ENCODE peak calls at places on chromosomes 13 and 19, in ten cellular contexts. B, T, I, X, H, E, J, L, W and Y are unnamed samples.

GRCh38 chr13:42574011-42574410 is at the start of gene TNFSF11:
- DNase-seq in B (no peak), T (no peak), I (no peak), X (no peak), H (no peak), E (peak; percentile 33), J (peak; percentile 90), L (no peak), W (no peak), Y (no peak)

GRCh38 chr13:31000889-31001288 is 68.4 kb downstream of the TEX26 start:
- DNase-seq in B (no peak), T (no peak), I (no peak), X (no peak), H (peak; percentile 62), E (peak; percentile 36), J (no peak), L (no peak), W (no peak), Y (no peak)

GRCh38 chr13:79679334-79679733 is 198.4 kb downstream of the NDFIP2 start:
- DNase-seq in B (peak; percentile 85), T (peak; percentile 65), I (peak; percentile 13), X (peak; percentile 83), H (peak; percentile 85), E (peak; percentile 84), J (peak; percentile 93), L (peak; percentile 48), W (peak; percentile 69), Y (peak; percentile 67)

GRCh38 chr19:19179548-19180441 is 9.7 kb upstream of the MEF2B start:
- DNase-seq in B (no peak), T (no peak), I (no peak), X (no peak), H (no peak), E (no peak), J (no peak), L (no peak), W (no peak), Y (no peak)

GRCh38 chr13:101511766-101512165 is 59.3 kb downstream of the ITGBL1 start:
- DNase-seq in B (no peak), T (no peak), I (no peak), X (peak; percentile 67), H (peak; percentile 29), E (no peak), J (no peak), L (no peak), W (no peak), Y (no peak)

GRCh38 chr19:19039901-19040300 is 6.5 kb downstream of the ARMC6 start:
- DNase-seq in B (no peak), T (no peak), I (no peak), X (no peak), H (no peak), E (no peak), J (no peak), L (no peak), W (no peak), Y (no peak)

GRCh38 chr19:41376241-41376997 is at the start of gene TMEM91:
- DNase-seq in B (peak; percentile 45), T (no peak), I (no peak), X (peak; percentile 60), H (peak; percentile 26), E (peak; percentile 44), J (peak; percentile 82), L (peak; percentile 47), W (peak; percentile 65), Y (no peak)

GRCh38 chr13:51006067-51006800 is 96.6 kb downstream of the RNASEH2B start:
- DNase-seq in B (no peak), T (no peak), I (no peak), X (peak; percentile 68), H (peak; percentile 75), E (peak; percentile 9), J (no peak), L (no peak), W (no peak), Y (no peak)

GRCh38 chr13:39776439-39776838 is 121.0 kb downstream of the COG6 start:
- DNase-seq in B (no peak), T (no peak), I (no peak), X (peak; percentile 78), H (peak; percentile 76), E (peak; percentile 69), J (no peak), L (no peak), W (no peak), Y (no peak)

GRCh38 chr13:75687145-75687763 is 51.1 kb downstream of the LMO7 start:
- DNase-seq in B (no peak), T (no peak), I (no peak), X (peak; percentile 72), H (peak; percentile 78), E (peak; percentile 62), J (peak; percentile 75), L (no peak), W (no peak), Y (no peak)

GRCh38 chr13:75432811-75433244 is 49.1 kb downstream of the TBC1D4 start:
- DNase-seq in B (no peak), T (no peak), I (no peak), X (no peak), H (no peak), E (no peak), J (no peak), L (no peak), W (no peak), Y (no peak)

GRCh38 chr19:53960886-53961285 is 1.9 kb upstream of the CACNG8 start:
- DNase-seq in B (no peak), T (no peak), I (no peak), X (no peak), H (no peak), E (no peak), J (peak; percentile 59), L (no peak), W (no peak), Y (no peak)

GRCh38 chr19:46030861-46031550 is 8.2 kb upstream of the PGLYRP1 start:
- DNase-seq in B (no peak), T (no peak), I (no peak), X (no peak), H (no peak), E (no peak), J (no peak), L (no peak), W (no peak), Y (peak; percentile 55)

GRCh38 chr19:46299004-46299509 is 2.2 kb downstream of the HIF3A start:
- DNase-seq in B (peak; percentile 99), T (peak; percentile 98), I (no peak), X (peak; percentile 98), H (peak; percentile 89), E (peak; percentile 97), J (no peak), L (peak; percentile 99), W (peak; percentile 94), Y (peak; percentile 99)

GRCh38 chr19:4622695-4623421 is 16.5 kb upstream of the TNFAIP8L1 start:
- DNase-seq in B (no peak), T (no peak), I (no peak), X (peak; percentile 22), H (peak; percentile 7), E (no peak), J (peak; percentile 62), L (no peak), W (no peak), Y (no peak)
- TF ChIP-seq CTCF in B (no peak), T (no peak), I (no peak), X (no peak), H (peak; percentile 29), E (peak; percentile 19), J (peak; percentile 3), L (no peak), W (no peak), Y (no peak)

DNA sequence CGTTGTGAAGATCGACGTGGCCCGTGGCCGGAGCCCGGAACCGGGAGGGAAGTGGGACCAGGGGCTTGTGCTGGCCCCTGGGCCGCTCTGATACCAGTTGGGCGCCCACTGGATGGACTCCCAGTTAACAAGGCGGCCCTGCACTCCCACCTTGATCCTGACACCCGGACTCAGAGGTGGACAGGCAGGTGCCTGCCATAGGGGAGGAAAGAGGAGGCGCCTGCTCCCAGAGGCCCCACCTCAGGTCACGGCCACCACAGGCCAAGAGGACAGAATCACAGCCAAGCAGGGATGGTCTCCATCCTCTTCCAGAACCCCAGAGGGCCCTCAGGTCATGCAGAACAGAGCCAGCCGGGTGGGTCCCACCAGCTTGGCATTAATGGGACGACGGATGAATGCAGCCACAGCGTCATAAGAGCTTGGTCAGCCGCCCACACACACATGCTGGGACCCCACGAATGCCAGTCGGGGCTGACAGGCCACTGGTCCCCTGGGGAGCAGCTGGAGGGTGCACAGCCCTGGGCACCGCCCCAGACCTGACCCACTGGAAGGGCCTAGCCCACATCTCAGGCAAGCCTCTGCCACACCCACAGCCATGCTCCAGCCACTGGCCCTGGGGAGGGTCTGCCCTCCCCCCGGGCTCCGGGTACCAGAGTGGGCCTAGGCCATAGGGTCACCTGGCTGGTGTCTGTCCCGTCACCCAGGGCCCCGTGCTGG is 9.6 kb upstream of the KLF16 start:
- DNase-seq in B (no peak), T (no peak), I (no peak), X (no peak), H (no peak), E (no peak), J (no peak), L (no peak), W (no peak), Y (no peak)
- TF ChIP-seq CTCF in B (no peak), T (no peak), I (no peak), X (no peak), H (no peak), E (no peak), J (no peak), L (no peak), W (no peak), Y (no peak)

DNA sequence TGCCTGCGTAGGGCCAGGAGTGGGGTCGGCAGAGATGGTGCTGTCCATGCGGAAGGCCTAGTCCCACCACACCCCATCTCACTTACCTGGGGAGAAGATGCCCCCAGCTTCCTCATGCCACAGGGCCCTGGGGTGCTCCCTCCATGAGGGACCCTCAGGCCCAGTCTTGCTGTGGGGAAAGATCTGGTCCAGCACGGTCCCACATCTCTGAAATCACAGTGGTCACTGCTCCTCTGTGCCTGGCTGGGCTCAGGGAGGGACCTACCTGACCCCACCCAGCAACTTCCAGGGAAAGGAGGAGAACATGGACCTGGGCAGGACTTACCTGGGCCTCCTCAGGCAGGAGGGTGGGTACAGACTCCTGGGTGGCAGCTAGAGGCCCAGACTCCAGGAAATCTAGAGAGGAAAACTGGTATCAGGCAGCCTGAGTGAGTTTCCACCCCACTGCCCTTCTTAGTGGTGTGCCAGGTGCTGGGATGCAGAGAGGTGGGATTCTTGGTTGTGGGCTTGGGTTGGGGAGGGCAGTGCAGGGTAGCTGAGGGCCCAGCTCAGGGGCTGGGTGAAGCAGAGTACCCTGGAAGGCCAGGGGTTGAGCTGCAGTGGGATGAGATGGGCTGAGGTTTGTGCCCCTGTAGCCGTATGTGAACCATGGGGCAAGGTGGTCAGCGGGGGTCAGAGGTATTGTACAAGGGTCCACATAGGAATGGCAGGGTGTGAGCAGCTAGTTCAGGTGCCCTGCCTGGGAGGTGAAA is 3.8 kb downstream of the MZF1 start:
- DNase-seq in B (peak; percentile 16), T (peak; percentile 42), I (no peak), X (no peak), H (no peak), E (no peak), J (no peak), L (no peak), W (no peak), Y (no peak)
- TF ChIP-seq CTCF in B (no peak), T (no peak), I (no peak), X (no peak), H (no peak), E (no peak), J (no peak), L (no peak), W (no peak), Y (no peak)

DNA sequence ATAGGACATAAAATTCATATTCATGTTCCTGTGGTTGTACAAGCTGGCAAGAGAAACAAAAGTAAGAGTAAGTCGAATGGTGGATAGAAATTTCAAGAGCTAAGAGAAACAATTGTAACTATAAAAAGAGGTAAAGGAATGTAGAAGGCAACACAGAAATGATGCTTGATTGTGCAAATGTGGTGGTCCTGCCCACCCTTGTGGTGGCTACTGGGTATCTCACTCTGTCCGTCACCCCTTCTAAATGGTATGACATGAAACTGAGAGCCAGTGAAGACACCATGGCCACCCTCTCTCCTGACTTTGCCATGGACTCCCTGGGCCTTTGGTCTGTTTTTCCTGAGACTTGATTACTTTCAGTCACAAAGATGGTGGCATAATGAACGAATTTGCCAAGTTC is 925.9 kb upstream of the SLITRK6 start:
- DNase-seq in B (no peak), T (no peak), I (no peak), X (no peak), H (no peak), E (no peak), J (peak; percentile 69), L (no peak), W (no peak), Y (no peak)
- TF ChIP-seq CTCF in B (no peak), T (no peak), I (no peak), X (no peak), H (no peak), E (no peak), J (peak; percentile 66), L (no peak), W (no peak), Y (no peak)